ENCODE peak calls at places on chromosomes 4 and X, in six cellular contexts. D is HCT116, V is K562, O is HepG2, J is GM12878, H is H1. U is an unnamed sample.

GRCh38 chr4:10587697-10588096 is 96.9 kb downstream of the CLNK start:
- DNase-seq in D (no peak), O (no peak), H (no peak), V (no peak), J (no peak), U (no peak)

GRCh38 chrX:15493118-15494082 is at the start of gene PIR:
- DNase-seq in J (peak; percentile 17), V (peak; percentile 88), D (peak; percentile 68), O (peak; percentile 80), H (peak; percentile 81), U (peak; percentile 88)

GRCh38 chr4:15233626-15234025 is 194.2 kb upstream of the C1QTNF7 start:
- DNase-seq in D (no peak), J (no peak), V (no peak), H (no peak), O (no peak), U (no peak)

GRCh38 chr4:74374561-74375327 is 9.8 kb downstream of the EREG start:
- DNase-seq in V (no peak), D (peak; percentile 89), O (no peak), H (no peak), J (no peak), U (no peak)

GRCh38 chr4:145954924-145955339 is 16.3 kb upstream of the ZNF827 start:
- DNase-seq in D (peak; percentile 98), V (peak; percentile 69), J (no peak), H (no peak), O (no peak), U (no peak)

GRCh38 chrX:103630171-103630511 is 1.4 kb downstream of the TCEAL1 start:
- DNase-seq in O (no peak), V (no peak), H (no peak), J (no peak), D (no peak), U (no peak)

GRCh38 chr4:71870456-71870855 is 86.6 kb upstream of the GC start:
- DNase-seq in D (no peak), V (no peak), O (no peak), H (no peak), J (no peak), U (no peak)

GRCh38 chr4:7516116-7516772 is 81.5 kb upstream of the PSAPL1 start:
- DNase-seq in J (no peak), H (no peak), V (no peak), O (no peak), D (no peak), U (no peak)

GRCh38 chr4:8882239-8882638 is 10.6 kb upstream of the HMX1 start:
- DNase-seq in V (peak; percentile 17), H (no peak), O (no peak), J (no peak), D (peak; percentile 4), U (no peak)

GRCh38 chr4:167428172-167428571 is 193.9 kb upstream of the SPOCK3 start:
- DNase-seq in H (no peak), O (no peak), D (peak; percentile 46), V (no peak), J (no peak), U (no peak)

GRCh38 chr4:78297075-78297815 is 240.1 kb downstream of the FRAS1 start:
- DNase-seq in D (no peak), O (no peak), H (no peak), V (no peak), J (peak; percentile 27), U (no peak)

GRCh38 chr4:6379787-6380745 is 92.3 kb downstream of the PPP2R2C start:
- DNase-seq in H (no peak), J (no peak), D (no peak), O (no peak), V (no peak), U (no peak)

GRCh38 chrX:3697701-3698279 is 15.7 kb downstream of the PRKX start:
- DNase-seq in V (no peak), D (no peak), H (no peak), J (no peak), O (no peak), U (no peak)

GRCh38 chrX:13699183-13699826 is 10.4 kb downstream of the RAB9A start:
- DNase-seq in V (peak; percentile 28), H (no peak), O (no peak), J (no peak), D (no peak), U (no peak)

GRCh38 chr4:102687373-102687981 is 73.3 kb downstream of the MANBA start:
- DNase-seq in O (no peak), V (no peak), J (peak; percentile 93), H (no peak), D (peak; percentile 38), U (no peak)

GRCh38 chrX:72027914-72028307 is 103.8 kb downstream of the RTL5 start:
- DNase-seq in V (no peak), H (no peak), J (no peak), D (no peak), O (no peak), U (no peak)

GRCh38 chrX:42869659-42870476 is 91.9 kb upstream of the PPP1R2C start:
- DNase-seq in J (peak; percentile 72), D (no peak), O (no peak), H (no peak), V (no peak), U (no peak)

GRCh38 chrX:11531226-11531625 is 134.5 kb downstream of the ARHGAP6 start:
- DNase-seq in O (no peak), H (no peak), J (no peak), V (no peak), D (no peak), U (no peak)

GRCh38 chr4:177413092-177413491 is 29.1 kb downstream of the AGA start:
- DNase-seq in O (no peak), H (no peak), V (no peak), J (no peak), D (no peak), U (no peak)
- TF ChIP-seq ATF3 in O (no peak), H (no peak), V (no peak), J (no peak), D (no peak), U (no peak)

DNA sequence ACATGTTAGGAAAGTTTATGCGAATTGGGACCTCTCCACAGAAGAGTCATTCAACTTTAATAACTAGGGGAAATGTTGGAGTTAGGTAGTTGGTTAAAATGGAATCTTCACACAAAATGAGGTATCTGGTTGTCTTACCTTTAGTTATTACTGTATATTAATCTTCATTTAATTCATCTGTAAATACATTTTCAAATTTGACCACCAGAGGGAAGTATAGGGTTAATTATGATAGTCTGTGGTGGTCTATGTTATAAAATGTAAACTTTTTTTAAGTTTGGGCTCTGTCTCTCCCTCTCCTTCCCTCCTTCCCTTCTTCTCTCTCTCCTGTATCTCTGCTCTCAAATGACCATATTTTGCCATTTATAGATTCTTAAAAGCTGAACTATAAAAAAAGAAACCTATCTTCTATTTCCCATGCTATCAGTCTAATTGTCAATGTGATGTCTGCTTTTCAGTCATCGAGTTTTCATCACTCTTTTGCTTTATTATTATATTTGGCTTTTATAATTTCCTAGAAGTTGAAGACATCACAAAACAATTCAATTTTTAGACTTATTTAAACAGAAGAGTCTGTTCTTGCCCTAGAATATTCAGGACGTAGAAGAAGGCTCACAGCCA is 49.8 kb downstream of the TMEM144 start:
- DNase-seq in O (peak; percentile 9), H (no peak), V (no peak), D (peak; percentile 13), J (no peak), U (no peak)
- TF ChIP-seq ATF3 in O (no peak), H (no peak), V (no peak), D (no peak), J (no peak), U (no peak)

GRCh38 chrX:78330068-78330467 is 2.7 kb upstream of the CYSLTR1 start:
- DNase-seq in D (no peak), O (no peak), V (no peak), H (no peak), J (no peak), U (no peak)

GRCh38 chrX:78331708-78332107 is 4.3 kb upstream of the CYSLTR1 start:
- DNase-seq in O (no peak), H (no peak), V (no peak), D (no peak), J (no peak), U (no peak)

GRCh38 chrX:78327370-78328048 is at the start of gene CYSLTR1:
- DNase-seq in H (no peak), J (no peak), V (no peak), D (no peak), O (no peak), U (no peak)

GRCh38 chrX:78330540-78330939 is 3.1 kb upstream of the CYSLTR1 start:
- DNase-seq in H (no peak), O (no peak), J (no peak), V (no peak), D (no peak), U (no peak)

DNA sequence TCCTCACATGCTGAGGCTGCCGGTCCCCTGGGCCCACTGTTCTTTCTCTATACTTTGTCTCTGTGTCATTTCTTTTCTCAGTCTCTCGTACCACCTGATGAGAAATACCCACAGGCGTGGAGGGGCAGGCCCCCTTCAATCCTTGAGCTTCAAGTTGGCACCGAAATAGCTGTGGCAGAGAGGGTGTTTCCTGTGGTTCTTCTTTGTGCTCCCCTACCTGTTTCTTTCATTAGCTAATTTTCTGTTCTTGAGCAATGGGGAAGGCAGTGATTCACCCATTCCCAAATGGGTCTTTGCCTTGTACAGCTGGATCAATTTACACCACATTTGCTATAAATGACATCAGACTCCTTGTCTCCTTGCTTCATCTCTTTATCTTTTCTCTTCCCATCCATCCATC is 2.1 kb upstream of the CYSLTR1 start:
- DNase-seq in J (no peak), H (no peak), D (no peak), V (no peak), O (no peak), U (no peak)
- TF ChIP-seq ATF3 in J (no peak), H (no peak), D (no peak), V (no peak), O (no peak), U (no peak)

GRCh38 chr4:824461-825062 is 1.4 kb downstream of the CPLX1 start:
- DNase-seq in J (no peak), H (no peak), O (no peak), D (no peak), V (no peak), U (no peak)

GRCh38 chr4:823761-824460 is 2.0 kb downstream of the CPLX1 start:
- DNase-seq in D (no peak), O (no peak), H (no peak), V (no peak), J (no peak), U (no peak)

GRCh38 chr4:822361-823092 is 3.4 kb downstream of the CPLX1 start:
- DNase-seq in O (no peak), D (no peak), J (no peak), H (no peak), V (no peak), U (no peak)

GRCh38 chr4:821631-822030 is 4.3 kb downstream of the CPLX1 start:
- DNase-seq in V (no peak), J (no peak), D (no peak), O (no peak), H (no peak), U (no peak)

DNA sequence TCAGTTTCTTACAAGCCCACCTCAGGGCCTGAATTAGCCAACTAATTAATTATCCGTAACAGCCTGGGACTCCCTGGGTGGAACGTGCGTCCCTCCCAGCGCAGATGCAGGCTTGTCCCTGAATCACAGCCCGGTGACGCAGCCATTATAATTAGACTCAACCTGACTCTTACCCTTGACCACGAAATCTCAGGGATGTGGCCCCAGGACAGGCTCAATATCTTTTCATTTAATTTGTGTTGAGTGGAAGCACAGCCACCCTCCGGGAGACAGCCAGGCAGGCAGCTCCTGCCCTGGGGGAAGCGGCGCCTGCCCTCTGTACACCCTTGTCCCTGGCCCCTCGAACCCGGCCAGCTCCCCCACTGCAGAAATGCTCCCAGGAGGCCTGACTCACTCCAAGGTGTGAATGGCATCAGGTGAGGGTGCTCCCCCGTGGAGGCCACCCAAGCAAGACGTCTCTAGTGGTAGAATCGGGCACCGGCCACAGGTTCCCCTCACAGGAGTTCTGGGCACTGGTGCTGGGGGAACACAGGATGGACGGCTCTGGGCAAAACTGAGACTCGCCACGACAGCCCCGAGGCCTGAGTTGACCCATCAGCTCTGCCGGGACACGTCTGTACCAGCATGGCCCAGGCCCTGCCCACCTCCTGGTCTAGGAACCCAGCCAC is 2.7 kb downstream of the CPLX1 start:
- DNase-seq in O (no peak), J (no peak), H (no peak), D (no peak), V (no peak), U (no peak)
- TF ChIP-seq ATF3 in O (no peak), J (no peak), H (no peak), D (no peak), V (no peak), U (no peak)